ENCODE peak calls at places on chromosomes 1 and 21, in five cellular contexts. D is stomach, X is neural progenitor cell, E is AG04450, I is endodermal cell. W is an unnamed sample.

GRCh38 chr21:43315244-43316137 is 111.4 kb downstream of the SIK1 start:
- DNase-seq in X (no peak), I (no peak), E (no peak), D (no peak), W (no peak)

GRCh38 chr1:211236633-211237321 is 22.4 kb upstream of the RCOR3 start:
- DNase-seq in X (no peak), D (no peak), E (no peak), I (no peak), W (no peak)

GRCh38 chr1:51752073-51752948 is 126.2 kb downstream of the NRDC start:
- DNase-seq in X (no peak), D (no peak), I (peak), E (no peak), W (no peak)

GRCh38 chr21:45135122-45135521 is 60.7 kb downstream of the ADARB1 start:
- DNase-seq in E (no peak), I (no peak), X (no peak), D (no peak), W (no peak)

GRCh38 chr1:17502326-17502778 is 37.1 kb upstream of the ARHGEF10L start:
- DNase-seq in D (peak), I (peak), E (peak), X (peak), W (peak)

GRCh38 chr1:63663301-63663700 is 70.1 kb downstream of the PGM1 start:
- DNase-seq in X (no peak), I (no peak), D (no peak), E (no peak), W (no peak)

GRCh38 chr1:36203554-36204346 is 20.5 kb upstream of the THRAP3 start:
- DNase-seq in I (peak), X (peak), E (no peak), D (peak), W (peak)

GRCh38 chr1:235929216-235929615 is 62.5 kb upstream of the LYST start:
- DNase-seq in E (no peak), D (no peak), I (no peak), X (no peak), W (no peak)

GRCh38 chr1:65036614-65037180 is 70.3 kb upstream of the JAK1 start:
- DNase-seq in E (no peak), I (no peak), D (no peak), X (no peak), W (no peak)

GRCh38 chr1:167711797-167712196 is 10.0 kb upstream of the MPZL1 start:
- DNase-seq in E (no peak), I (no peak), D (no peak), X (no peak), W (no peak)

GRCh38 chr21:26388731-26389231 is 184.3 kb downstream of the CYYR1 start:
- DNase-seq in E (no peak), D (no peak), I (no peak), X (no peak), W (no peak)

GRCh38 chr1:167790117-167790516 is 68.3 kb downstream of the MPZL1 start:
- DNase-seq in D (no peak), E (no peak), X (no peak), I (no peak), W (no peak)

GRCh38 chr1:182149411-182149965 is 88.0 kb upstream of the ZNF648 start:
- DNase-seq in X (no peak), I (no peak), D (peak), E (no peak), W (no peak)

GRCh38 chr1:65011983-65012382 is 45.6 kb upstream of the JAK1 start:
- DNase-seq in I (no peak), E (no peak), D (no peak), X (no peak), W (no peak)

GRCh38 chr1:201295346-201295745 is 12.0 kb downstream of the PKP1 start:
- DNase-seq in E (no peak), I (no peak), X (peak), D (no peak), W (no peak)

GRCh38 chr1:214445201-214445600 is 106.2 kb downstream of the PTPN14 start:
- DNase-seq in E (no peak), D (no peak), X (no peak), I (no peak), W (no peak)

GRCh38 chr1:245363821-245364220 is 209.0 kb downstream of the KIF26B start:
- DNase-seq in D (no peak), I (no peak), E (no peak), X (no peak), W (no peak)

GRCh38 chr1:233867028-233867427 is 37.4 kb upstream of the SLC35F3 start:
- DNase-seq in I (no peak), X (no peak), D (no peak), E (no peak), W (no peak)

GRCh38 chr21:42258885-42259407 is 40.0 kb downstream of the ABCG1 start:
- DNase-seq in I (no peak), X (no peak), D (no peak), E (no peak), W (no peak)

GRCh38 chr1:233019921-233020320 is 69.5 kb downstream of the NTPCR start:
- DNase-seq in D (no peak), X (no peak), E (peak), I (no peak), W (no peak)

GRCh38 chr1:29202053-29202452 is 20.4 kb upstream of the SRSF4 start:
- DNase-seq in D (no peak), X (no peak), E (no peak), I (no peak), W (no peak)

GRCh38 chr1:107648071-107648470 is 316.9 kb downstream of the VAV3 start:
- DNase-seq in I (no peak), D (no peak), X (no peak), E (no peak), W (no peak)

GRCh38 chr1:82899017-82899416 is 1098.3 kb downstream of the ADGRL2 start:
- DNase-seq in X (no peak), D (no peak), E (no peak), I (no peak), W (no peak)

GRCh38 chr1:93909146-93910050 is at the start of gene GCLM:
- DNase-seq in D (peak), I (peak), E (peak), X (peak), W (peak)

DNA sequence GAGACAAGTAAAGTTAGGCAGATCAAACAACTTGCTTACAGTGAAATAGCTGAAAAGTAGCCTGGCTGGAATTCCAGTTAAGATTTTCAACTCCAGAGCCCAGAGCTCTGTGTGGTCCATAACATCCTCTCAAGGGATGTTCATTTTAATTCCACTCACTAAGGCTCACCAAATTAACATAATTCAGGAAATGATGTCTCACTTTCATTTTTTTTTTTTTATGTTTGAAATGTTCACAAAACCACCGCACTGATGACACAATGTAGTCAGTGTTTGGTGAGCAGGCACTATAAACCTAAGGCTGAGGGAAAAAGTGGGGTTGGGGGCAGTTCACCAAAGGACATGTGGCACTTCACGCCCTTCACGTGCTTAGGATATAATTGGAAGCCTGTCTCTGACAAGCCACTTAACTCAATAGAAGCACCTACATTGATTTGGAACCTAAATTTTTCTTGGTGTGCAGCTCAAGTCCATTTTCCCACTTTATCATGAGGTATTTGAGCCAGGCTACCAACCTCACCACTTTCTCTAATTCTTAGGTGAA is 177.3 kb upstream of the CAMK1G start:
- DNase-seq in X (no peak), E (no peak), D (no peak), I (no peak), W (no peak)
- TF ChIP-seq CTCF in X (no peak), E (no peak), D (no peak), I (no peak), W (no peak)

GRCh38 chr1:153490272-153491051 is 30.0 kb upstream of the S100A7 start:
- DNase-seq in E (peak), X (no peak), D (peak), I (no peak), W (peak)
- TF ChIP-seq CTCF in E (no peak), X (no peak), D (no peak), I (no peak), W (no peak)

DNA sequence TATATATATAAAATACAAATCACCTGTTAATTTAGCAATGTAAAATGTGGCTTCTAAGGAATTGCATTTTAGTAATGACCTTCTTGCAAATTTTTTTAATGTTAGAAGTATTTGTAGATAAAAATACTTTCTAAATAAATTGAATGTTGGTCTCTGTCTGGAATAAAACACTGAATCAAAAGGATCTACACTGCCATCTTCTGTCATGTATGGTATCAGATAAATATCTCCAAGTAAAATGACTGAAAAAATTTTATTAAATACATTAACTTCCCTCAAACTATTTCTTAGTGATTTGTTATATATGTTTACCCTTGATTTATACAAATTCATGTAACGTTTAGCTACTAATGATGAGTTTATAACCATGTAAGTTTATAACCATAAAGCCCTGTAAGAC is 2029.3 kb downstream of the MRPL39 start:
- DNase-seq in D (no peak), X (no peak), I (no peak), E (no peak), W (no peak)
- TF ChIP-seq CTCF in D (no peak), X (no peak), I (no peak), E (no peak), W (no peak)

DNA sequence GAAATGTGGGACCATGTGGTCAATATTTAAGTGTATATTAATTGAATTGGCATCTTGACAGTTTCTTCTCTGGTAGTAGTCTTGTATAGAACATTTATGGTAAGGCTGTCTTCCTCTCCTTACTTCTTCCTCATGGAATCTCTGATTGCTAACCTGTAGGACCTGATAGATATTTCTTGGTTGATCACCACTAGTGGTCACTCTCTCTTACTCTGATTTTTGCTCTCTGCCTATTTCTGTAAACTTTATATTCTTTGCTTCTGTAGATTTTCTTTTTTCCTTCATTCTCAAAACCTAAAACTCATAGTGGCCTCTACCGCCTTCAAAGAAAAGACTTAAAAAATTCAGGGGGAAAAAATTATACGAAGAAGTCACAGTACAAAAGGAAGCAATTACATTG is 21.2 kb downstream of the MAST2 start:
- DNase-seq in X (no peak), D (no peak), I (no peak), E (no peak), W (no peak)
- TF ChIP-seq CTCF in X (no peak), D (no peak), I (peak), E (no peak), W (no peak)

GRCh38 chr1:220881918-220882891 is 3.0 kb downstream of the HLX start:
- DNase-seq in E (no peak), I (peak), D (no peak), X (peak), W (no peak)
- TF ChIP-seq CTCF in E (peak), I (peak), D (no peak), X (peak), W (no peak)

GRCh38 chr1:53683986-53684740 is 54.8 kb downstream of the GLIS1 start:
- DNase-seq in I (peak), E (no peak), X (peak), D (no peak), W (no peak)
- TF ChIP-seq CTCF in I (peak), E (peak), X (peak), D (no peak), W (no peak)

GRCh38 chr1:237736372-237737029 is 154.2 kb downstream of the ZP4 start:
- DNase-seq in D (no peak), X (peak), I (peak), E (no peak), W (no peak)
- TF ChIP-seq CTCF in D (no peak), X (peak), I (peak), E (peak), W (no peak)

DNA sequence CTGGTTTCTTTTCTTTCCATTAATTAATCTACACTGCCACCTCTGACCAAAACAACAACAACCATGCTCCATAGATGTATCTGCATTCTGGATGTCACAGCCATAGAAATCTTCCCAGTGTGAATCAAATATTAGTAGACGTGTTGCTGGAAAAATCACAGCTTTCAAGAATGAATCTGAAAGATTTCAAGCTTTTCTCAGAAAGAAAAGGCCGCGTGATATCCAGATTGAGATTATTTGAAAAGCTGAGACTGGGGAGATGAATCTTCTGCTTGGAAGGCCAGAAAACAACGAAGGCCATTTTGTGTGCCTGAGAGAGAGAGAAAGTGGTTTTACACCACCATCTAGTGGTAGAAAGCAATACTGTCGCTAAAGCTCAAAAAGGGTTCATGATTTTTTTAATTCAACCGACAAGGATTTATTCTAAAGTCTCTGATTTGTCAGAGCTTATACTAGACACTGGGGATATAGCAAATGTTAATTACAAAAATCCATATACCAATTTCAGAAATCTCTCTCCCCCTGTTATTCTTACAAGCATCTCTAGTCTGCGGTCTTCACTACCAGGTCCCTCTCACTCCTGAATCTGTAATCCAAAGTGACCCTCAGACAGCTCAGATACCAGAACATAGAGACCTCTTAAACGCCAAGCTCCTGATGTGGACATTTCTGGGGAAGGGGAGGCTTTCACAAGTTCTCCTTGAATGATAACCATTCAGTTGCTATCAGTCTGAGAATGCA is 87.5 kb upstream of the SGIP1 start:
- DNase-seq in E (no peak), D (no peak), I (peak), X (peak), W (no peak)
- TF ChIP-seq CTCF in E (peak), D (peak), I (peak), X (peak), W (peak)